ENCODE peak calls at places on chromosome 16, in eight cellular contexts. A is AG04450, H is cardiac muscle cell, Z is transverse colon, J is pancreas, O is breast epithelium, I is spleen, X is ascending aorta. F is an unnamed sample.
A peak's percentile ranks its signal among the peaks of the same experiment; 100 is the strongest.

GRCh38 chr16:86584726-86585721 is 6.7 kb downstream of the FOXL1 start:
- DNase-seq in A (no peak), H (no peak), Z (no peak), J (no peak), O (no peak), I (no peak), X (no peak), F (no peak)

GRCh38 chr16:10937068-10937859 is 5.0 kb downstream of the DEXI start:
- DNase-seq in A (no peak), H (no peak), Z (no peak), J (no peak), O (no peak), I (peak; percentile 74), X (no peak), F (no peak)

GRCh38 chr16:57563761-57564160 is 21.3 kb downstream of the ADGRG5 start:
- DNase-seq in A (no peak), H (no peak), Z (no peak), J (no peak), O (no peak), I (no peak), X (no peak), F (no peak)

GRCh38 chr16:62424206-62424605 is 388.0 kb upstream of the CDH8 start:
- DNase-seq in A (no peak), H (no peak), Z (no peak), J (no peak), O (no peak), I (no peak), X (no peak), F (no peak)

GRCh38 chr16:61887903-61888302 is 148.3 kb downstream of the CDH8 start:
- DNase-seq in A (no peak), H (peak; percentile 2), Z (no peak), J (no peak), O (no peak), I (no peak), X (no peak), F (peak; percentile 63)

GRCh38 chr16:11168386-11169065 is 87.5 kb downstream of the SOCS1 start:
- DNase-seq in A (no peak), H (no peak), Z (no peak), J (no peak), O (no peak), I (no peak), X (no peak), F (no peak)

GRCh38 chr16:16143038-16143763 is 80.1 kb downstream of the ABCC6 start:
- DNase-seq in A (no peak), H (peak; percentile 11), Z (no peak), J (no peak), O (no peak), I (no peak), X (no peak), F (no peak)

GRCh38 chr16:72934661-72935403 is 113.1 kb downstream of the ZFHX3 start:
- DNase-seq in A (no peak), H (no peak), Z (no peak), J (no peak), O (no peak), I (no peak), X (no peak), F (no peak)

GRCh38 chr16:14487579-14487978 is 142.5 kb downstream of the PARN start:
- DNase-seq in A (no peak), H (no peak), Z (peak; percentile 19), J (no peak), O (no peak), I (no peak), X (no peak), F (no peak)

GRCh38 chr16:20166531-20167235 is 93.0 kb upstream of the GPR139 start:
- DNase-seq in A (no peak), H (no peak), Z (no peak), J (no peak), O (no peak), I (no peak), X (no peak), F (no peak)

GRCh38 chr16:77835111-77835510 is 46.7 kb downstream of the VAT1L start:
- DNase-seq in A (no peak), H (no peak), Z (no peak), J (no peak), O (no peak), I (no peak), X (no peak), F (no peak)

GRCh38 chr16:52657924-52658323 is 111.0 kb upstream of the TOX3 start:
- DNase-seq in A (no peak), H (no peak), Z (no peak), J (no peak), O (no peak), I (no peak), X (no peak), F (no peak)

GRCh38 chr16:56551796-56552738 is 12.8 kb upstream of the MT4 start:
- DNase-seq in A (no peak), H (peak; percentile 18), Z (peak; percentile 22), J (no peak), O (no peak), I (no peak), X (no peak), F (no peak)

GRCh38 chr16:28255838-28256237 is 36.5 kb upstream of the SBK1 start:
- DNase-seq in A (no peak), H (no peak), Z (no peak), J (no peak), O (no peak), I (no peak), X (no peak), F (no peak)

GRCh38 chr16:70437582-70438324 is 1.1 kb downstream of the ST3GAL2 start:
- DNase-seq in A (no peak), H (peak; percentile 46), Z (no peak), J (no peak), O (no peak), I (no peak), X (no peak), F (no peak)

GRCh38 chr16:53817812-53818211 is 113.9 kb downstream of the FTO start:
- DNase-seq in A (no peak), H (no peak), Z (no peak), J (no peak), O (no peak), I (no peak), X (no peak), F (no peak)

DNA sequence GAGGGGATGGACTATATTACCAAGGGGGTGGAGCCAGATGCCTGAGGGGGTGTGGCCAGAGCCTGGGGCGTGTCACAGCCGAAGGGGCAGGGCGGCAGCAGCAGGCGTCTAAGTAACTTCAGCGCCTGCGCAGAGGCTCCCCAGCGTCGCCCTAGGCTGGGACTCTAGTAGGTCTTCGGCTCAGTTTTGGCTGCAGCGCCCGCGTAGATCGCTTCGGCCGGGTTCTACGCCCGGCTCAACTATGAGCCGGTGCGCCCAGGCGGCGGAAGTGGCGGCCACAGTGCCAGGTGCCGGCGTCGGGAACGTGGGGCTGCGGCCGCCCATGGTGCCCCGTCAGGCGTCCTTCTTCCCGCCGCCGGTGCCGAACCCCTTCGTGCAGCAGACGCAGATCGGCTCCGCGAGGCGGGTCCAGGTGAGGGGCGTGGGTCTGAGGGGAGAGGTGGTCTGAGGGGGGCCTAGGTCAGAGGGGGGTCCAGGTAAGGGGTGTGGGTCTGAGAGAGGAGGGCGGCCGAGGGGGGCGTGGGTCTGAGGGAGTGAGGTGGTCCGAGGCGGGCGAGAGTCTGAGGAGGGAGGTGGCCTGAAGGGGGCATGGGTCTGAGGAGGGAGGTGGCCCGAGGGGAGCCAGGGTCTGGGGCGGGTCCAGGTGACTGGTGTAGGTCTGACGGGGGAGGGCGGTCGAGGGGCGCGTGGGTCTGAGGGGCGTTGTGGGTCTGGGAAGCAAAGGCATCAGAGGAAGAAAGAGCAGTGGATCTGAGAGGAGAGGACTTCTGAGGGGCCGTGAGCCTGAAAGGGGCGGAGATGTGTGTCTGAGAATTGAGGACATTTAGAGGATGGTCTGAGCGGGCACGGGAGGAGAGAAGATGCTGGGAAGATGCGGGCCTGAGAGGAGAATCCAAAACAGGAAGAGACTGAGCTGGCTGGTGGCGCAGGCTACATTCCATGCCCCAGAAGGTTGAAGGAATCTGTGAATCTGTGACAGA is at the start of gene LPCAT2:
- DNase-seq in A (peak; percentile 67), H (peak; percentile 91), Z (peak; percentile 86), J (peak; percentile 77), O (no peak), I (peak; percentile 92), X (no peak), F (no peak)
- H3K4me3 ChIP-seq in A (peak within 1 kb of the TSS; percentile 70), H (peak within 1 kb of the TSS; percentile 53), Z (peak within 1 kb of the TSS; percentile 57), J (peak within 1 kb of the TSS; percentile 63), O (peak within 1 kb of the TSS; percentile 56), I (peak within 1 kb of the TSS; percentile 33), X (peak within 1 kb of the TSS; percentile 78), F (peak within 1 kb of the TSS; percentile 77)

DNA sequence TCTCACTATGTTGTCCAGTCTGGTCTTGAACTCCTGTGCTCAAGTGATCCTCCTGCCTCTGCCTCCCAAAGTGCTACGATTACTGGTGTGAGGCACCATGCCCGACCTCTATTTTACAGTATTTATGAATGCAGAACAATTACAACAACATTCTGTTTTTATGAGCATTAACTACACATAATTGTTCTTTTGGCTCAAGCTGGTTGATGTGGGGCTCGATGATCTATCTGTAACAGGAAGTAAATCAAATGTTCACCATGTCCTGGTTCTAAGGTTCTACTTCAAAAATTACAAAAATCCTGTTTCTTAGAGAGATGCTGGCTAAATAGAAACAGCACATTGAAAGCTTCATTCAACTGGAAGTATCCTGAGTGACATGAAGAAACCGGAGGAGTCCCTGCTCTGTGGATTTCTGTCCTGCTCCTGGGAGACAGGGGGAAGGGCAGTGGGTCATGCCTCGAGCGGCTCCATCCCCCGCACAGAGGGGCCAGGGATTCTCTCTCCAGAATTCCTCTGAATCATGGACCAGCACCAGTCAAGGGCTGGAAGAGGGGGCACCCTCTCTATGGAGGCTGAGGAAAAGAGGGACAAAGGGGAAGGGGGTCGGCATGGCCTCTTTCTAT is 31.5 kb downstream of the FA2H start:
- DNase-seq in A (no peak), H (no peak), Z (no peak), J (no peak), O (no peak), I (peak; percentile 32), X (no peak), F (no peak)
- TF ChIP-seq CTCF in A (no peak), H (no peak), Z (no peak), J (no peak), O (no peak), I (no peak), X (no peak), F (no peak)

GRCh38 chr16:88472637-88473205 is 19.6 kb downstream of the ZFPM1 start:
- DNase-seq in A (no peak), H (no peak), Z (no peak), J (no peak), O (no peak), I (no peak), X (no peak), F (no peak)

GRCh38 chr16:88476203-88476602 is 23.1 kb downstream of the ZFPM1 start:
- DNase-seq in A (no peak), H (no peak), Z (no peak), J (peak; percentile 55), O (no peak), I (no peak), X (no peak), F (no peak)

GRCh38 chr16:88475037-88475436 is 22.0 kb downstream of the ZFPM1 start:
- DNase-seq in A (no peak), H (no peak), Z (no peak), J (no peak), O (no peak), I (no peak), X (no peak), F (no peak)

GRCh38 chr16:88472042-88472441 is 19.0 kb downstream of the ZFPM1 start:
- DNase-seq in A (no peak), H (no peak), Z (no peak), J (no peak), O (no peak), I (no peak), X (no peak), F (no peak)

GRCh38 chr16:88473666-88474534 is 20.8 kb downstream of the ZFPM1 start:
- DNase-seq in A (peak; percentile 30), H (no peak), Z (no peak), J (peak; percentile 77), O (no peak), I (no peak), X (no peak), F (no peak)
- H3K4me3 ChIP-seq in A (peak overlapping the region; percentile 20), H (no peak overlapping the region), Z (no peak overlapping the region), J (no peak overlapping the region), O (peak overlapping the region; percentile 30), I (no peak overlapping the region), X (peak overlapping the region; percentile 20), F (no peak overlapping the region)

GRCh38 chr16:12815361-12815760 is 11.7 kb upstream of the CPPED1 start:
- DNase-seq in A (no peak), H (no peak), Z (no peak), J (no peak), O (no peak), I (no peak), X (no peak), F (no peak)
- TF ChIP-seq CTCF in A (no peak), H (peak; percentile 4), Z (no peak), J (no peak), O (no peak), I (no peak), X (no peak), F (no peak)

F was measured in AG04449.